ENCODE peak calls at places on chromosomes 4 and X, in six cellular contexts. C is CD8-positive, alpha-beta memory T cell; G is colonic mucosa; A is NCI-H2081; T is nucleus accumbens; P is cardiac muscle cell. J is an unnamed sample.

GRCh38 chr4:108060686-108061321 is 71.1 kb downstream of the HADH start:
- DNase-seq in C (no peak), G (no peak), A (no peak), T (no peak), P (no peak), J (no peak)

GRCh38 chr4:168082379-168082778 is 10.0 kb upstream of the ANXA10 start:
- DNase-seq in C (no peak), G (no peak), A (no peak), T (no peak), P (no peak), J (no peak)

GRCh38 chrX:119539872-119540271 is 25.3 kb downstream of the STEEP1 start:
- DNase-seq in C (no peak), G (no peak), A (no peak), T (no peak), P (no peak), J (no peak)

GRCh38 chr4:147351083-147351787 is 129.7 kb upstream of the EDNRA start:
- DNase-seq in C (no peak), G (no peak), A (no peak), T (no peak), P (no peak), J (no peak)

GRCh38 chr4:174135530-174135929 is 147.9 kb downstream of the FBXO8 start:
- DNase-seq in C (no peak), G (no peak), A (no peak), T (no peak), P (no peak), J (no peak)

GRCh38 chrX:48490661-48491060 is 14.7 kb downstream of the FTSJ1 start:
- DNase-seq in C (no peak), G (no peak), A (no peak), T (no peak), P (no peak), J (no peak)

GRCh38 chr4:156558365-156559025 is 413.1 kb downstream of the PDGFC start:
- DNase-seq in C (no peak), G (no peak), A (no peak), T (no peak), P (no peak), J (peak)

GRCh38 chrX:39759526-39760224 is 338.1 kb downstream of the BCOR start:
- DNase-seq in C (no peak), G (no peak), A (peak), T (no peak), P (peak), J (peak)

GRCh38 chr4:89056953-89057398 is at the start of gene FAM13A:
- DNase-seq in C (no peak), G (peak), A (peak), T (peak), P (peak), J (peak)

J was measured in Daoy.